ENCODE peak calls at places on chromosome 6, in nine cellular contexts. One of them, this sample, is unnamed.

GRCh38 chr6:33061987-33062386 is 11.5 kb downstream of the HLA-DPA1 start:
- DNase-seq in GM19239: no peak
- DNase-seq in Calu3: no peak
- DNase-seq in ELR: peak
- DNase-seq in HEK293T: no peak
- DNase-seq in Right ventricle myocardium superior: no peak
- DNase-seq in LoVo: no peak
- DNase-seq in CD8-positive, alpha-beta T cell: no peak
- DNase-seq in effector CD4-positive, alpha-beta T cell: no peak
- DNase-seq in this sample: no peak

GRCh38 chr6:163199371-163199770 is 215.1 kb upstream of the QKI start:
- DNase-seq in Calu3: no peak
- DNase-seq in LoVo: no peak
- DNase-seq in HEK293T: no peak
- DNase-seq in GM19239: no peak
- DNase-seq in Right ventricle myocardium superior: no peak
- DNase-seq in effector CD4-positive, alpha-beta T cell: no peak
- DNase-seq in CD8-positive, alpha-beta T cell: no peak
- DNase-seq in ELR: no peak
- DNase-seq in this sample: no peak

GRCh38 chr6:141914646-141915045 is 218.1 kb upstream of the GJE1 start:
- DNase-seq in CD8-positive, alpha-beta T cell: no peak
- DNase-seq in HEK293T: no peak
- DNase-seq in GM19239: no peak
- DNase-seq in Calu3: no peak
- DNase-seq in effector CD4-positive, alpha-beta T cell: no peak
- DNase-seq in LoVo: no peak
- DNase-seq in Right ventricle myocardium superior: no peak
- DNase-seq in ELR: no peak
- DNase-seq in this sample: no peak

GRCh38 chr6:109053285-109053684 is 41.4 kb downstream of the SESN1 start:
- DNase-seq in Calu3: no peak
- DNase-seq in GM19239: no peak
- DNase-seq in LoVo: no peak
- DNase-seq in CD8-positive, alpha-beta T cell: no peak
- DNase-seq in HEK293T: peak
- DNase-seq in Right ventricle myocardium superior: no peak
- DNase-seq in ELR: no peak
- DNase-seq in effector CD4-positive, alpha-beta T cell: no peak
- DNase-seq in this sample: no peak

GRCh38 chr6:113495521-113495920 is 361.6 kb upstream of the MARCKS start:
- DNase-seq in LoVo: no peak
- DNase-seq in ELR: peak
- DNase-seq in GM19239: no peak
- DNase-seq in Calu3: no peak
- DNase-seq in Right ventricle myocardium superior: no peak
- DNase-seq in CD8-positive, alpha-beta T cell: no peak
- DNase-seq in HEK293T: no peak
- DNase-seq in effector CD4-positive, alpha-beta T cell: no peak
- DNase-seq in this sample: no peak

GRCh38 chr6:23454090-23454998 is 671.7 kb upstream of the NRSN1 start:
- DNase-seq in ELR: peak
- DNase-seq in Calu3: no peak
- DNase-seq in LoVo: no peak
- DNase-seq in CD8-positive, alpha-beta T cell: no peak
- DNase-seq in Right ventricle myocardium superior: no peak
- DNase-seq in HEK293T: no peak
- DNase-seq in effector CD4-positive, alpha-beta T cell: no peak
- DNase-seq in GM19239: no peak
- DNase-seq in this sample: no peak

GRCh38 chr6:30463242-30463641 is 26.1 kb upstream of the HLA-E start:
- DNase-seq in ELR: no peak
- DNase-seq in Right ventricle myocardium superior: no peak
- DNase-seq in CD8-positive, alpha-beta T cell: no peak
- DNase-seq in GM19239: no peak
- DNase-seq in Calu3: no peak
- DNase-seq in HEK293T: no peak
- DNase-seq in LoVo: no peak
- DNase-seq in effector CD4-positive, alpha-beta T cell: no peak
- DNase-seq in this sample: no peak

GRCh38 chr6:168393126-168393870 is 47.7 kb upstream of the SMOC2 start:
- DNase-seq in CD8-positive, alpha-beta T cell: no peak
- DNase-seq in effector CD4-positive, alpha-beta T cell: no peak
- DNase-seq in Right ventricle myocardium superior: no peak
- DNase-seq in ELR: no peak
- DNase-seq in HEK293T: no peak
- DNase-seq in GM19239: no peak
- DNase-seq in Calu3: no peak
- DNase-seq in LoVo: no peak
- DNase-seq in this sample: peak

GRCh38 chr6:46104209-46104608 is 25.6 kb upstream of the ENPP4 start:
- DNase-seq in Calu3: no peak
- DNase-seq in HEK293T: no peak
- DNase-seq in LoVo: no peak
- DNase-seq in Right ventricle myocardium superior: no peak
- DNase-seq in effector CD4-positive, alpha-beta T cell: no peak
- DNase-seq in CD8-positive, alpha-beta T cell: no peak
- DNase-seq in GM19239: no peak
- DNase-seq in ELR: no peak
- DNase-seq in this sample: no peak

GRCh38 chr6:162151050-162151658 is 576.4 kb downstream of the PRKN start:
- DNase-seq in Right ventricle myocardium superior: no peak
- DNase-seq in GM19239: no peak
- DNase-seq in LoVo: no peak
- DNase-seq in HEK293T: no peak
- DNase-seq in CD8-positive, alpha-beta T cell: no peak
- DNase-seq in ELR: peak
- DNase-seq in Calu3: no peak
- DNase-seq in effector CD4-positive, alpha-beta T cell: no peak
- DNase-seq in this sample: no peak

GRCh38 chr6:49333345-49334120 is 129.5 kb downstream of the MMUT start:
- DNase-seq in GM19239: no peak
- DNase-seq in effector CD4-positive, alpha-beta T cell: no peak
- DNase-seq in ELR: peak
- DNase-seq in Right ventricle myocardium superior: no peak
- DNase-seq in HEK293T: no peak
- DNase-seq in Calu3: no peak
- DNase-seq in LoVo: no peak
- DNase-seq in CD8-positive, alpha-beta T cell: no peak
- DNase-seq in this sample: no peak

GRCh38 chr6:166375013-166375412 is 7.7 kb downstream of the MPC1 start:
- DNase-seq in HEK293T: no peak
- DNase-seq in ELR: no peak
- DNase-seq in Calu3: no peak
- DNase-seq in effector CD4-positive, alpha-beta T cell: no peak
- DNase-seq in Right ventricle myocardium superior: no peak
- DNase-seq in CD8-positive, alpha-beta T cell: no peak
- DNase-seq in LoVo: no peak
- DNase-seq in GM19239: no peak
- DNase-seq in this sample: no peak

This sample was measured in left ventricle myocardium superior.